ENCODE peak calls at places on chromosomes 1 and 21, in seven cellular contexts. One of them, this sample, is unnamed.

GRCh38 chr1:66253330-66253921 is 280.5 kb upstream of the SGIP1 start:
- DNase-seq in HTR-8/SVneo: peak; percentile 57
- DNase-seq in lower lobe of right lung: no peak
- DNase-seq in choroid plexus epithelial cell: peak; percentile 89
- DNase-seq in fibroblast of lung: peak; percentile 64
- DNase-seq in T-cell: no peak
- DNase-seq in fibroblast of pulmonary artery: peak; percentile 88
- DNase-seq in this sample: peak; percentile 77

GRCh38 chr1:9671377-9672140 is 20.0 kb downstream of the PIK3CD start:
- DNase-seq in HTR-8/SVneo: peak; percentile 47
- DNase-seq in lower lobe of right lung: peak; percentile 58
- DNase-seq in choroid plexus epithelial cell: peak; percentile 84
- DNase-seq in fibroblast of lung: peak; percentile 84
- DNase-seq in T-cell: no peak
- DNase-seq in fibroblast of pulmonary artery: no peak
- DNase-seq in this sample: peak; percentile 40

GRCh38 chr1:233389867-233390266 is 62.3 kb downstream of the MAP3K21 start:
- DNase-seq in HTR-8/SVneo: no peak
- DNase-seq in lower lobe of right lung: no peak
- DNase-seq in choroid plexus epithelial cell: peak; percentile 4
- DNase-seq in fibroblast of lung: no peak
- DNase-seq in T-cell: no peak
- DNase-seq in fibroblast of pulmonary artery: no peak
- DNase-seq in this sample: no peak

GRCh38 chr1:210259496-210259895 is 26.9 kb downstream of the SERTAD4 start:
- DNase-seq in HTR-8/SVneo: no peak
- DNase-seq in lower lobe of right lung: no peak
- DNase-seq in choroid plexus epithelial cell: no peak
- DNase-seq in fibroblast of lung: peak; percentile 96
- DNase-seq in T-cell: no peak
- DNase-seq in fibroblast of pulmonary artery: peak; percentile 64
- DNase-seq in this sample: peak; percentile 88

GRCh38 chr1:27928216-27928954 is 6.4 kb upstream of the SMPDL3B start:
- DNase-seq in HTR-8/SVneo: no peak
- DNase-seq in lower lobe of right lung: no peak
- DNase-seq in choroid plexus epithelial cell: no peak
- DNase-seq in fibroblast of lung: peak; percentile 32
- DNase-seq in T-cell: no peak
- DNase-seq in fibroblast of pulmonary artery: no peak
- DNase-seq in this sample: no peak

GRCh38 chr1:198201956-198202784 is 45.4 kb downstream of the NEK7 start:
- DNase-seq in HTR-8/SVneo: no peak
- DNase-seq in lower lobe of right lung: no peak
- DNase-seq in choroid plexus epithelial cell: no peak
- DNase-seq in fibroblast of lung: no peak
- DNase-seq in T-cell: no peak
- DNase-seq in fibroblast of pulmonary artery: no peak
- DNase-seq in this sample: no peak

GRCh38 chr21:16587671-16588379 is 858.0 kb downstream of the USP25 start:
- DNase-seq in HTR-8/SVneo: no peak
- DNase-seq in lower lobe of right lung: no peak
- DNase-seq in choroid plexus epithelial cell: peak; percentile 88
- DNase-seq in fibroblast of lung: peak; percentile 73
- DNase-seq in T-cell: no peak
- DNase-seq in fibroblast of pulmonary artery: peak; percentile 87
- DNase-seq in this sample: peak; percentile 21

GRCh38 chr21:39593522-39593921 is 19.2 kb upstream of the B3GALT5 start:
- DNase-seq in HTR-8/SVneo: no peak
- DNase-seq in lower lobe of right lung: no peak
- DNase-seq in choroid plexus epithelial cell: no peak
- DNase-seq in fibroblast of lung: peak; percentile 3
- DNase-seq in T-cell: no peak
- DNase-seq in fibroblast of pulmonary artery: no peak
- DNase-seq in this sample: no peak

GRCh38 chr1:172359531-172359991 is 60.9 kb upstream of the C1orf105 start:
- DNase-seq in HTR-8/SVneo: no peak
- DNase-seq in lower lobe of right lung: no peak
- DNase-seq in choroid plexus epithelial cell: peak; percentile 89
- DNase-seq in fibroblast of lung: peak; percentile 94
- DNase-seq in T-cell: no peak
- DNase-seq in fibroblast of pulmonary artery: peak; percentile 69
- DNase-seq in this sample: no peak

GRCh38 chr1:179230251-179230650 is 774 bp upstream of the ABL2 start:
- DNase-seq in HTR-8/SVneo: peak; percentile 38
- DNase-seq in lower lobe of right lung: no peak
- DNase-seq in choroid plexus epithelial cell: peak; percentile 62
- DNase-seq in fibroblast of lung: peak; percentile 65
- DNase-seq in T-cell: no peak
- DNase-seq in fibroblast of pulmonary artery: peak; percentile 42
- DNase-seq in this sample: no peak

GRCh38 chr1:206067486-206068302 is 14.7 kb downstream of the RHEX start:
- DNase-seq in HTR-8/SVneo: no peak
- DNase-seq in lower lobe of right lung: no peak
- DNase-seq in choroid plexus epithelial cell: peak; percentile 14
- DNase-seq in fibroblast of lung: no peak
- DNase-seq in T-cell: no peak
- DNase-seq in fibroblast of pulmonary artery: no peak
- DNase-seq in this sample: no peak

GRCh38 chr21:34544032-34544496 is 32.1 kb upstream of the KCNE1 start:
- DNase-seq in HTR-8/SVneo: peak; percentile 44
- DNase-seq in lower lobe of right lung: peak; percentile 69
- DNase-seq in choroid plexus epithelial cell: peak; percentile 93
- DNase-seq in fibroblast of lung: peak; percentile 77
- DNase-seq in T-cell: no peak
- DNase-seq in fibroblast of pulmonary artery: peak; percentile 87
- DNase-seq in this sample: peak; percentile 49

GRCh38 chr21:38804030-38804616 is 1.6 kb upstream of the ETS2 start:
- DNase-seq in HTR-8/SVneo: no peak
- DNase-seq in lower lobe of right lung: no peak
- DNase-seq in choroid plexus epithelial cell: peak; percentile 30
- DNase-seq in fibroblast of lung: peak; percentile 49
- DNase-seq in T-cell: no peak
- DNase-seq in fibroblast of pulmonary artery: no peak
- DNase-seq in this sample: no peak

GRCh38 chr1:205933672-205934618 is 9.3 kb downstream of the SLC26A9 start:
- DNase-seq in HTR-8/SVneo: peak; percentile 71
- DNase-seq in lower lobe of right lung: no peak
- DNase-seq in choroid plexus epithelial cell: peak; percentile 47
- DNase-seq in fibroblast of lung: peak; percentile 83
- DNase-seq in T-cell: no peak
- DNase-seq in fibroblast of pulmonary artery: peak; percentile 84
- DNase-seq in this sample: peak; percentile 90

GRCh38 chr1:56508523-56508983 is 70.8 kb downstream of the PLPP3 start:
- DNase-seq in HTR-8/SVneo: no peak
- DNase-seq in lower lobe of right lung: peak; percentile 54
- DNase-seq in choroid plexus epithelial cell: peak; percentile 67
- DNase-seq in fibroblast of lung: peak; percentile 16
- DNase-seq in T-cell: no peak
- DNase-seq in fibroblast of pulmonary artery: peak; percentile 55
- DNase-seq in this sample: peak; percentile 17

GRCh38 chr1:206094024-206094423 is 23.2 kb downstream of the AVPR1B start:
- DNase-seq in HTR-8/SVneo: no peak
- DNase-seq in lower lobe of right lung: no peak
- DNase-seq in choroid plexus epithelial cell: no peak
- DNase-seq in fibroblast of lung: no peak
- DNase-seq in T-cell: no peak
- DNase-seq in fibroblast of pulmonary artery: no peak
- DNase-seq in this sample: no peak

GRCh38 chr1:21534674-21535378 is 25.6 kb downstream of the ALPL start:
- DNase-seq in HTR-8/SVneo: no peak
- DNase-seq in lower lobe of right lung: no peak
- DNase-seq in choroid plexus epithelial cell: peak; percentile 90
- DNase-seq in fibroblast of lung: peak; percentile 57
- DNase-seq in T-cell: no peak
- DNase-seq in fibroblast of pulmonary artery: peak; percentile 79
- DNase-seq in this sample: peak; percentile 56

GRCh38 chr1:1684031-1684681 is 8.4 kb downstream of the SLC35E2B start:
- DNase-seq in HTR-8/SVneo: no peak
- DNase-seq in lower lobe of right lung: no peak
- DNase-seq in choroid plexus epithelial cell: no peak
- DNase-seq in fibroblast of lung: no peak
- DNase-seq in T-cell: no peak
- DNase-seq in fibroblast of pulmonary artery: no peak
- DNase-seq in this sample: no peak

GRCh38 chr1:47023268-47024137 is at the start of gene CYP4X1:
- DNase-seq in HTR-8/SVneo: no peak
- DNase-seq in lower lobe of right lung: peak; percentile 59
- DNase-seq in choroid plexus epithelial cell: peak; percentile 60
- DNase-seq in fibroblast of lung: peak; percentile 6
- DNase-seq in T-cell: no peak
- DNase-seq in fibroblast of pulmonary artery: peak; percentile 47
- DNase-seq in this sample: no peak

GRCh38 chr1:111736548-111737215 is 2.5 kb downstream of the INKA2 start:
- DNase-seq in HTR-8/SVneo: no peak
- DNase-seq in lower lobe of right lung: no peak
- DNase-seq in choroid plexus epithelial cell: peak; percentile 33
- DNase-seq in fibroblast of lung: peak; percentile 16
- DNase-seq in T-cell: no peak
- DNase-seq in fibroblast of pulmonary artery: peak; percentile 54
- DNase-seq in this sample: no peak

GRCh38 chr1:167663002-167663772 is 33.2 kb downstream of the RCSD1 start:
- DNase-seq in HTR-8/SVneo: peak; percentile 88
- DNase-seq in lower lobe of right lung: no peak
- DNase-seq in choroid plexus epithelial cell: peak; percentile 56
- DNase-seq in fibroblast of lung: peak; percentile 32
- DNase-seq in T-cell: no peak
- DNase-seq in fibroblast of pulmonary artery: peak; percentile 35
- DNase-seq in this sample: peak; percentile 76

GRCh38 chr21:44925027-44925755 is 4.5 kb upstream of the ITGB2 start:
- DNase-seq in HTR-8/SVneo: no peak
- DNase-seq in lower lobe of right lung: peak; percentile 14
- DNase-seq in choroid plexus epithelial cell: peak; percentile 76
- DNase-seq in fibroblast of lung: peak; percentile 47
- DNase-seq in T-cell: no peak
- DNase-seq in fibroblast of pulmonary artery: peak; percentile 80
- DNase-seq in this sample: peak; percentile 54

GRCh38 chr1:25716320-25716719 is 83.7 kb upstream of the SELENON start:
- DNase-seq in HTR-8/SVneo: no peak
- DNase-seq in lower lobe of right lung: no peak
- DNase-seq in choroid plexus epithelial cell: no peak
- DNase-seq in fibroblast of lung: no peak
- DNase-seq in T-cell: no peak
- DNase-seq in fibroblast of pulmonary artery: no peak
- DNase-seq in this sample: no peak

GRCh38 chr1:19484338-19484792 is 974 bp downstream of the CAPZB start:
- DNase-seq in HTR-8/SVneo: no peak
- DNase-seq in lower lobe of right lung: peak; percentile 58
- DNase-seq in choroid plexus epithelial cell: no peak
- DNase-seq in fibroblast of lung: no peak
- DNase-seq in T-cell: no peak
- DNase-seq in fibroblast of pulmonary artery: no peak
- DNase-seq in this sample: no peak

GRCh38 chr1:6112690-6113005 is 67.0 kb downstream of the KCNAB2 start:
- DNase-seq in HTR-8/SVneo: no peak
- DNase-seq in lower lobe of right lung: peak; percentile 24
- DNase-seq in choroid plexus epithelial cell: no peak
- DNase-seq in fibroblast of lung: no peak
- DNase-seq in T-cell: no peak
- DNase-seq in fibroblast of pulmonary artery: no peak
- DNase-seq in this sample: no peak

This sample was measured in AG08395.